ENCODE peak calls at places on chromosomes 3 and 15, in nine cellular contexts. K is neuronal stem cell; C is naive thymus-derived CD4-positive, alpha-beta T cell; F is upper lobe of left lung; J is psoas muscle; S is fibroblast of pulmonary artery; O is epithelial cell of esophagus; N is BJ; T is body of pancreas. U is an unnamed sample.

GRCh38 chr15:39219608-39220007 is 361.3 kb upstream of the THBS1 start:
- DNase-seq in K (no peak), C (no peak), F (no peak), J (no peak), S (no peak), O (no peak), N (no peak), T (no peak), U (no peak)

GRCh38 chr3:94146455-94146854 is 83.6 kb downstream of the NSUN3 start:
- DNase-seq in K (no peak), C (no peak), F (no peak), J (no peak), S (no peak), O (peak), N (no peak), T (peak), U (no peak)

GRCh38 chr3:123732447-123732846 is 147.6 kb upstream of the HACD2 start:
- DNase-seq in K (no peak), C (no peak), F (no peak), J (no peak), S (no peak), O (peak), N (no peak), T (no peak), U (no peak)

GRCh38 chr3:172751188-172751571 is 654 bp downstream of the ECT2 start:
- DNase-seq in K (no peak), C (no peak), F (peak), J (no peak), S (peak), O (peak), N (no peak), T (no peak), U (no peak)

GRCh38 chr3:30161370-30161769 is 445.0 kb upstream of the TGFBR2 start:
- DNase-seq in K (no peak), C (no peak), F (peak), J (no peak), S (peak), O (peak), N (peak), T (peak), U (no peak)

GRCh38 chr3:105444725-105445124 is 78.0 kb downstream of the ALCAM start:
- DNase-seq in K (no peak), C (no peak), F (no peak), J (no peak), S (peak), O (peak), N (no peak), T (no peak), U (no peak)

GRCh38 chr3:85342915-85343314 is 384.1 kb downstream of the CADM2 start:
- DNase-seq in K (peak), C (no peak), F (no peak), J (no peak), S (no peak), O (peak), N (no peak), T (peak), U (no peak)

GRCh38 chr15:47293763-47294162 is 423.5 kb upstream of the SEMA6D start:
- DNase-seq in K (no peak), C (no peak), F (peak), J (peak), S (peak), O (peak), N (peak), T (peak), U (no peak)

GRCh38 chr3:16811950-16812349 is 72.8 kb upstream of the PLCL2 start:
- DNase-seq in K (no peak), C (no peak), F (no peak), J (no peak), S (no peak), O (no peak), N (no peak), T (no peak), U (no peak)

GRCh38 chr15:35308802-35309201 is 223.7 kb upstream of the NANOGP8 start:
- DNase-seq in K (no peak), C (no peak), F (no peak), J (no peak), S (peak), O (peak), N (peak), T (no peak), U (no peak)

GRCh38 chr15:73905224-73905827 is 20.9 kb upstream of the LOXL1 start:
- DNase-seq in K (no peak), C (no peak), F (no peak), J (no peak), S (no peak), O (no peak), N (no peak), T (no peak), U (no peak)

GRCh38 chr15:98123297-98123696 is 162.8 kb downstream of the ARRDC4 start:
- DNase-seq in K (no peak), C (no peak), F (no peak), J (no peak), S (no peak), O (peak), N (peak), T (no peak), U (no peak)

GRCh38 chr3:43390255-43390588 is 103.9 kb downstream of the SNRK start:
- DNase-seq in K (no peak), C (no peak), F (no peak), J (no peak), S (no peak), O (no peak), N (no peak), T (peak), U (no peak)

GRCh38 chr3:127822166-127822835 is at the start of gene MGLL:
- DNase-seq in K (peak), C (no peak), F (no peak), J (peak), S (peak), O (peak), N (no peak), T (peak), U (no peak)

GRCh38 chr3:114417265-114417664 is 123.4 kb downstream of the TIGIT start:
- DNase-seq in K (no peak), C (no peak), F (no peak), J (no peak), S (no peak), O (no peak), N (no peak), T (no peak), U (no peak)

GRCh38 chr3:184636774-184637316 is 75.0 kb downstream of the MAGEF1 start:
- DNase-seq in K (no peak), C (no peak), F (no peak), J (no peak), S (peak), O (peak), N (peak), T (no peak), U (no peak)

GRCh38 chr3:21509706-21510105 is 241.3 kb downstream of the ZNF385D start:
- DNase-seq in K (no peak), C (no peak), F (no peak), J (no peak), S (peak), O (peak), N (no peak), T (no peak), U (no peak)

GRCh38 chr15:57307527-57308193 is 68.6 kb upstream of the CGNL1 start:
- DNase-seq in K (no peak), C (no peak), F (no peak), J (no peak), S (no peak), O (no peak), N (no peak), T (no peak), U (no peak)

GRCh38 chr3:129970603-129971002 is 3.9 kb upstream of the TRH start:
- DNase-seq in K (no peak), C (no peak), F (no peak), J (no peak), S (no peak), O (no peak), N (no peak), T (no peak), U (no peak)

GRCh38 chr15:41474436-41474835 is 19.2 kb upstream of the ITPKA start:
- DNase-seq in K (no peak), C (no peak), F (no peak), J (no peak), S (no peak), O (no peak), N (no peak), T (no peak), U (no peak)

GRCh38 chr15:89395996-89396395 is 61.4 kb upstream of the POLG start:
- DNase-seq in K (no peak), C (no peak), F (peak), J (no peak), S (no peak), O (peak), N (no peak), T (no peak), U (no peak)

GRCh38 chr3:141456328-141456689 is 30.5 kb upstream of the RASA2 start:
- DNase-seq in K (no peak), C (no peak), F (no peak), J (no peak), S (peak), O (peak), N (peak), T (no peak), U (no peak)

GRCh38 chr3:25094932-25095690 is 333.0 kb upstream of the RARB start:
- DNase-seq in K (no peak), C (no peak), F (no peak), J (no peak), S (no peak), O (no peak), N (no peak), T (no peak), U (no peak)

GRCh38 chr3:129892857-129893615 is 475 bp downstream of the TMCC1 start:
- DNase-seq in K (peak), C (no peak), F (no peak), J (peak), S (peak), O (peak), N (no peak), T (no peak), U (no peak)

GRCh38 chr3:50237754-50238548 is 1.9 kb downstream of the GNAI2 start:
- DNase-seq in K (no peak), C (peak), F (peak), J (peak), S (peak), O (peak), N (peak), T (peak), U (peak)

GRCh38 chr3:192372001-192372400 is 355.3 kb downstream of the FGF12 start:
- DNase-seq in K (no peak), C (no peak), F (no peak), J (no peak), S (no peak), O (no peak), N (no peak), T (no peak), U (no peak)

GRCh38 chr3:14647976-14648955 is 3.3 kb upstream of the CCDC174 start:
- DNase-seq in K (no peak), C (no peak), F (no peak), J (no peak), S (no peak), O (no peak), N (no peak), T (peak), U (no peak)

GRCh38 chr3:107271787-107272387 is 105.4 kb upstream of the CCDC54 start:
- DNase-seq in K (no peak), C (no peak), F (no peak), J (no peak), S (peak), O (peak), N (no peak), T (no peak), U (no peak)

GRCh38 chr3:126266850-126267168 is 86.4 kb upstream of the ALDH1L1 start:
- DNase-seq in K (no peak), C (no peak), F (no peak), J (no peak), S (no peak), O (no peak), N (no peak), T (no peak), U (no peak)

GRCh38 chr3:12868039-12869024 is 27.0 kb upstream of the RPL32 start:
- DNase-seq in K (peak), C (peak), F (peak), J (peak), S (peak), O (peak), N (no peak), T (peak), U (peak)

GRCh38 chr3:47895241-47895640 is 92.3 kb downstream of the DHX30 start:
- DNase-seq in K (no peak), C (no peak), F (no peak), J (no peak), S (no peak), O (peak), N (no peak), T (no peak), U (no peak)

GRCh38 chr15:75904241-75904631 is 558 bp downstream of the FBXO22 start:
- DNase-seq in K (peak), C (no peak), F (peak), J (no peak), S (peak), O (peak), N (no peak), T (peak), U (no peak)

GRCh38 chr15:30859091-30859874 is 44.4 kb upstream of the FAN1 start:
- DNase-seq in K (peak), C (no peak), F (no peak), J (no peak), S (peak), O (peak), N (peak), T (peak), U (no peak)

GRCh38 chr15:42012937-42013482 is 7.8 kb downstream of the PLA2G4E start:
- DNase-seq in K (no peak), C (no peak), F (peak), J (no peak), S (no peak), O (no peak), N (no peak), T (no peak), U (no peak)

GRCh38 chr3:56611364-56611763 is 54.4 kb downstream of the CCDC66 start:
- DNase-seq in K (no peak), C (no peak), F (no peak), J (no peak), S (no peak), O (no peak), N (no peak), T (no peak), U (no peak)

GRCh38 chr15:69758291-69758771 is 305.7 kb downstream of the RPLP1 start:
- DNase-seq in K (no peak), C (no peak), F (no peak), J (no peak), S (peak), O (no peak), N (peak), T (no peak), U (no peak)

GRCh38 chr3:183924956-183925355 is 40.3 kb upstream of the PARL start:
- DNase-seq in K (no peak), C (no peak), F (no peak), J (no peak), S (peak), O (peak), N (no peak), T (no peak), U (no peak)

GRCh38 chr3:71495708-71496472 is 87.6 kb downstream of the FOXP1 start:
- DNase-seq in K (no peak), C (no peak), F (no peak), J (no peak), S (peak), O (peak), N (peak), T (no peak), U (no peak)

GRCh38 chr15:52523192-52523591 is 5.5 kb downstream of the MYO5A start:
- DNase-seq in K (no peak), C (no peak), F (no peak), J (no peak), S (peak), O (peak), N (peak), T (no peak), U (no peak)

GRCh38 chr3:159798951-159799350 is 189.7 kb upstream of the IL12A start:
- DNase-seq in K (no peak), C (no peak), F (no peak), J (no peak), S (peak), O (peak), N (peak), T (no peak), U (no peak)

DNA sequence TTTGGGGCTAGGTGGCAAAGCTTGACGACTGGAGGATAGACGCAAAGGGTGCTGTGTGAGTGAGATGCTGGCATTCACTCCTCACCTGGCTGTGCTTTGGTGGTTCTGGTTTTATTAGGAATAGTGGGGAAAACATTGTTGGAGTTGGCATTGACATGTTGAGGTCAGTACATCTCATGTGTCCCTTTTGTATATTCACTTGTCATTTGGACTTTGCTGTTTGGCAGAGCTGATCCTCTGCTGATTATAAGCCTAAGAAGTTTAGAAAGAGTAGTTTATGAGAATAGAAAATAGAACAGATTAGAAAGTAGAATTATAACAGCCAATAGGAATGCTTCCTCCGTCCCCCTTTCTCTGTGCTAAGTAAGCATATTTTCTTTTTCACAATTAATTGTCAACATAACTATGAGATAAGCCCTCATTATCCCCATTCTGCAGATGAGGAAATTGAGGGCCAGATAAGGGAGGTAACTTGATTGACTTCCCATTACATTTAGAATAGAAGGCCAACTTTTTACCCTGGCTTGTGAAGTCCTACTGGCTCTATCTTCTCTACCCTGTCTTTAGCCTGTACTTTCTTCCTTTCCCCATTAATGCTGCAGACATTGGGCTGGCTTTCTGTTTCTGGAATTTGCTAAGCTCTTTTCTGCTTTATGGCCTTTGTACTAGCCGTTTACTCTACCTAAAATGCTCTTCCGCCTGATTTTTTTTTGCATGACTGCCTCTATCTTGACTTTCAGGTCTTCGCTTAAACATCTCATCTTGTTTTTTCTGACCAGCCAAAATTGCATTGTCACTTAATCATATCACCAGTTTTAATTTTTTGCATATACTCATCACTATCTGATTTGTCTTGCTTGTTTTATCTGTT is 12.8 kb downstream of the ITPR1 start:
- DNase-seq in K (no peak), C (no peak), F (no peak), J (no peak), S (no peak), O (no peak), N (no peak), T (no peak), U (no peak)
- H3K4me3 ChIP-seq in K (no peak), C (no peak), F (no peak), J (no peak), S (no peak), O (no peak), N (no peak), T (no peak), U (no peak)

GRCh38 chr3:143430582-143430981 is 311.0 kb downstream of the CHST2 start:
- DNase-seq in K (no peak), C (no peak), F (no peak), J (no peak), S (no peak), O (no peak), N (no peak), T (no peak), U (no peak)

GRCh38 chr3:143429628-143430514 is 310.3 kb downstream of the CHST2 start:
- DNase-seq in K (no peak), C (no peak), F (no peak), J (no peak), S (no peak), O (no peak), N (no peak), T (no peak), U (no peak)

GRCh38 chr3:143428351-143428750 is 308.8 kb downstream of the CHST2 start:
- DNase-seq in K (no peak), C (no peak), F (no peak), J (no peak), S (no peak), O (no peak), N (no peak), T (no peak), U (no peak)

GRCh38 chr3:143424874-143425273 is 305.3 kb downstream of the CHST2 start:
- DNase-seq in K (no peak), C (no peak), F (no peak), J (no peak), S (no peak), O (no peak), N (no peak), T (no peak), U (no peak)

DNA sequence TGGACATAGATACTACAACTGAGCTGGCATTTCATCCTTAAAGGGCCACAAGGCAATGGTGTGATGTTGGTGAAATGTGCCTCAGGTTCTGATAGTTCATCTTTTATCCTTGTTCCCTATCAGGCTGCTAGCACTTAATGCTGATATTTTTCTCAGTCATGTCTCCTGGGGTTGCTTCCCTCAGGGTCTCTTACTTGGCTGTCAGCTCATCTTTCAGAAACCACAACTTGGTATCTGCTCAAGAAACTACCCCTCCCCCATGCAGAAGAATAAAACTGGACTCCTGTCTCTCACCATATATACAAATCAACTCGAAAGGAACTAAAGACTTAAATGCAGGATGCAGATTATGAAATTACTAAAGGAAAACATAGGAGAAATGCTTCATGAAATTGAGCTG is 308.1 kb downstream of the CHST2 start:
- DNase-seq in K (no peak), C (no peak), F (no peak), J (no peak), S (no peak), O (no peak), N (no peak), T (no peak), U (no peak)
- H3K4me3 ChIP-seq in K (no peak), C (no peak), F (no peak), J (no peak), S (no peak), O (no peak), N (no peak), T (no peak), U (no peak)

GRCh38 chr3:169659858-169660614 is 3.5 kb downstream of the MECOM start:
- DNase-seq in K (peak), C (no peak), F (no peak), J (no peak), S (peak), O (no peak), N (no peak), T (peak), U (no peak)
- H3K4me3 ChIP-seq in K (peak), C (no peak), F (no peak), J (peak), S (peak), O (no peak), N (no peak), T (no peak), U (no peak)

DNA sequence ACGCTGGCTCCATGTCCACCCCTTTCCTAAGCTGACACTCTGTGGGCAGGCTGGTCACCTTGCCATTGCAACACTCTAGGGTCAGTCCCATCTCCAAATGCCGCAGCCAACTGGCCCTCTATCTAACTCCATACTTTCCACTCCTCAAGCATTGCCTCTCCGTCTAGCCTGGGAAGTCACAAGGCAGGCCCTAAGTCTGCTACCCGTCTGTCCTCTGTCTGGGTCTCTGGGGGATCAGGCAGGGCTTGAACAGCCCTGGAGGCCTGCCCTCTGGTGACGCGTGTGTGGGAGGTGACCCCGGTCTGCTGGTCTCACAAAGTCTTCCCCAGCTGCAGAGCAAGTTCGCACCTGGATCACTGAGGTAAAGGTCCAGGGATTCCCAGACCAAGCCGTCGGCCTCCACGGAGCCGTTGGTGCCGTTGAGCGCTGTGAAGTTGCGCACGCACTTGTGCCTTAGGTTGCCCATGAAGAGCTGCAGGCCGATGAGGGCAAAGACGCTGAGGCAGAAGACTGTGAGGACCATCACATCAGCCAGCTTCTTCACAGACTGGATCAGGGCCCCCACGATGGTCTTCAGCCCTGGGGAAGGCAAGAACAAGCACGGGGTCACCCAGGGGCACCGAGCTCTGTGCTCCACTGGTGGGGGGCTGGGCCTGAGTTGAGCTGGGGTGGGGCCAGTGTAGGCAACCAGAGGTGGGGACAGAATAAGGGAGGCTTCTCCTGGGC is 39.9 kb downstream of the SCN5A start:
- DNase-seq in K (no peak), C (no peak), F (no peak), J (no peak), S (no peak), O (no peak), N (no peak), T (no peak), U (no peak)
- H3K4me3 ChIP-seq in K (no peak), C (no peak), F (no peak), J (no peak), S (no peak), O (no peak), N (no peak), T (no peak), U (no peak)

GRCh38 chr15:67784057-67784781 is 41.1 kb upstream of the SKOR1 start:
- DNase-seq in K (no peak), C (no peak), F (no peak), J (no peak), S (no peak), O (no peak), N (no peak), T (no peak), U (peak)
- H3K4me3 ChIP-seq in K (no peak), C (no peak), F (no peak), J (no peak), S (no peak), O (no peak), N (no peak), T (no peak), U (no peak)